ENCODE peak calls at places on chromosomes 12 and 14, in nine cellular contexts. One of them, this sample, is unnamed.

GRCh38 chr12:54052745-54053624 is 650 bp upstream of the HOXC4 start:
- DNase-seq in pulmonary artery endothelial cell: no peak
- DNase-seq in non-pigmented ciliary epithelial cell: no peak
- DNase-seq in stromal cell of bone marrow: no peak
- DNase-seq in KBM-7: no peak
- DNase-seq in endodermal cell: peak
- DNase-seq in NCI-H1436: no peak
- DNase-seq in heart left ventricle: no peak
- DNase-seq in NB4: peak
- DNase-seq in this sample: no peak

GRCh38 chr12:60421741-60422140 is 825.9 kb downstream of the SLC16A7 start:
- DNase-seq in pulmonary artery endothelial cell: no peak
- DNase-seq in endodermal cell: no peak
- DNase-seq in NCI-H1436: no peak
- DNase-seq in heart left ventricle: no peak
- DNase-seq in KBM-7: no peak
- DNase-seq in NB4: no peak
- DNase-seq in non-pigmented ciliary epithelial cell: no peak
- DNase-seq in stromal cell of bone marrow: peak
- DNase-seq in this sample: no peak

GRCh38 chr12:16605666-16606116 is 271 bp downstream of the LMO3 start:
- DNase-seq in stromal cell of bone marrow: no peak
- DNase-seq in NB4: peak
- DNase-seq in heart left ventricle: no peak
- DNase-seq in pulmonary artery endothelial cell: no peak
- DNase-seq in KBM-7: peak
- DNase-seq in endodermal cell: peak
- DNase-seq in non-pigmented ciliary epithelial cell: no peak
- DNase-seq in NCI-H1436: peak
- DNase-seq in this sample: no peak

GRCh38 chr14:103522649-103523582 is at the start of gene CKB:
- DNase-seq in non-pigmented ciliary epithelial cell: no peak
- DNase-seq in endodermal cell: peak
- DNase-seq in KBM-7: peak
- DNase-seq in NCI-H1436: peak
- DNase-seq in stromal cell of bone marrow: no peak
- DNase-seq in pulmonary artery endothelial cell: no peak
- DNase-seq in heart left ventricle: peak
- DNase-seq in NB4: no peak
- DNase-seq in this sample: peak

GRCh38 chr12:15776532-15776931 is 12.7 kb downstream of the EPS8 start:
- DNase-seq in heart left ventricle: no peak
- DNase-seq in pulmonary artery endothelial cell: no peak
- DNase-seq in NB4: no peak
- DNase-seq in endodermal cell: no peak
- DNase-seq in KBM-7: no peak
- DNase-seq in NCI-H1436: no peak
- DNase-seq in non-pigmented ciliary epithelial cell: no peak
- DNase-seq in stromal cell of bone marrow: no peak
- DNase-seq in this sample: no peak

GRCh38 chr14:51605575-51605974 is 46.1 kb upstream of the FRMD6 start:
- DNase-seq in NB4: no peak
- DNase-seq in endodermal cell: no peak
- DNase-seq in stromal cell of bone marrow: no peak
- DNase-seq in non-pigmented ciliary epithelial cell: no peak
- DNase-seq in heart left ventricle: no peak
- DNase-seq in NCI-H1436: no peak
- DNase-seq in KBM-7: no peak
- DNase-seq in pulmonary artery endothelial cell: no peak
- DNase-seq in this sample: no peak

GRCh38 chr12:116547955-116548471 is 11.2 kb upstream of the MAP1LC3B2 start:
- DNase-seq in endodermal cell: no peak
- DNase-seq in KBM-7: peak
- DNase-seq in heart left ventricle: no peak
- DNase-seq in pulmonary artery endothelial cell: no peak
- DNase-seq in NB4: peak
- DNase-seq in non-pigmented ciliary epithelial cell: no peak
- DNase-seq in NCI-H1436: no peak
- DNase-seq in stromal cell of bone marrow: no peak
- DNase-seq in this sample: no peak

GRCh38 chr12:123267335-123267920 is 4.2 kb downstream of the CDK2AP1 start:
- DNase-seq in pulmonary artery endothelial cell: no peak
- DNase-seq in heart left ventricle: no peak
- DNase-seq in KBM-7: no peak
- DNase-seq in stromal cell of bone marrow: no peak
- DNase-seq in endodermal cell: no peak
- DNase-seq in NB4: no peak
- DNase-seq in non-pigmented ciliary epithelial cell: no peak
- DNase-seq in NCI-H1436: no peak
- DNase-seq in this sample: no peak

GRCh38 chr14:75609606-75610476 is 31.4 kb downstream of the FLVCR2 start:
- DNase-seq in endodermal cell: no peak
- DNase-seq in KBM-7: peak
- DNase-seq in NCI-H1436: no peak
- DNase-seq in non-pigmented ciliary epithelial cell: no peak
- DNase-seq in heart left ventricle: no peak
- DNase-seq in stromal cell of bone marrow: no peak
- DNase-seq in NB4: no peak
- DNase-seq in pulmonary artery endothelial cell: no peak
- DNase-seq in this sample: no peak

GRCh38 chr12:57868870-57869609 is 22.5 kb upstream of the CTDSP2 start:
- DNase-seq in stromal cell of bone marrow: no peak
- DNase-seq in NCI-H1436: peak
- DNase-seq in pulmonary artery endothelial cell: no peak
- DNase-seq in non-pigmented ciliary epithelial cell: no peak
- DNase-seq in KBM-7: no peak
- DNase-seq in NB4: no peak
- DNase-seq in heart left ventricle: no peak
- DNase-seq in endodermal cell: peak
- DNase-seq in this sample: peak

GRCh38 chr12:76020731-76021672 is 10.6 kb downstream of the PHLDA1 start:
- DNase-seq in NCI-H1436: peak
- DNase-seq in pulmonary artery endothelial cell: peak
- DNase-seq in non-pigmented ciliary epithelial cell: peak
- DNase-seq in endodermal cell: no peak
- DNase-seq in stromal cell of bone marrow: peak
- DNase-seq in heart left ventricle: no peak
- DNase-seq in KBM-7: peak
- DNase-seq in NB4: peak
- DNase-seq in this sample: no peak

GRCh38 chr12:116803018-116803736 is 65.1 kb downstream of the RNFT2 start:
- DNase-seq in non-pigmented ciliary epithelial cell: no peak
- DNase-seq in stromal cell of bone marrow: no peak
- DNase-seq in KBM-7: peak
- DNase-seq in endodermal cell: no peak
- DNase-seq in pulmonary artery endothelial cell: no peak
- DNase-seq in heart left ventricle: no peak
- DNase-seq in NCI-H1436: no peak
- DNase-seq in NB4: no peak
- DNase-seq in this sample: no peak

GRCh38 chr14:91237219-91237618 is 7.3 kb downstream of the GPR68 start:
- DNase-seq in pulmonary artery endothelial cell: no peak
- DNase-seq in NB4: no peak
- DNase-seq in NCI-H1436: no peak
- DNase-seq in KBM-7: no peak
- DNase-seq in stromal cell of bone marrow: peak
- DNase-seq in non-pigmented ciliary epithelial cell: peak
- DNase-seq in endodermal cell: no peak
- DNase-seq in heart left ventricle: no peak
- DNase-seq in this sample: no peak

This sample was measured in kidney.